ENCODE peak calls at places on chromosomes 5 and 9, in six cellular contexts. K is hypothalamus, F is kidney epithelial cell, M is NCI-H345, G is neural crest cell, W is hepatic stellate cell. D is an unnamed sample.

GRCh38 chr9:23829580-23830458 is 3.8 kb upstream of the ELAVL2 start:
- DNase-seq in K (no peak), G (peak), W (no peak), F (peak), M (no peak), D (no peak)

GRCh38 chr5:149063017-149063687 is at the start of gene SH3TC2:
- DNase-seq in M (no peak), K (peak), W (peak), F (no peak), G (peak), D (no peak)

GRCh38 chr5:152736906-152737305 is 331.8 kb upstream of the NMUR2 start:
- DNase-seq in G (no peak), K (no peak), W (no peak), F (no peak), M (no peak), D (no peak)

GRCh38 chr5:76014005-76014404 is 69.2 kb upstream of the SV2C start:
- DNase-seq in W (no peak), K (no peak), F (no peak), M (no peak), G (no peak), D (no peak)

GRCh38 chr9:125146247-125146646 is 2.9 kb upstream of the SCAI start:
- DNase-seq in M (no peak), W (peak), K (no peak), G (no peak), F (no peak), D (no peak)

GRCh38 chr9:74838351-74838750 is 49.4 kb downstream of the TRPM6 start:
- DNase-seq in M (no peak), F (no peak), W (no peak), K (no peak), G (no peak), D (no peak)

GRCh38 chr9:14843163-14843562 is 67.1 kb downstream of the FREM1 start:
- DNase-seq in G (no peak), W (no peak), K (no peak), M (no peak), F (no peak), D (no peak)

GRCh38 chr9:115016369-115016768 is 86.0 kb upstream of the TNFSF8 start:
- DNase-seq in F (no peak), K (no peak), W (no peak), G (no peak), M (no peak), D (no peak)

GRCh38 chr9:112032009-112032408 is 135.4 kb downstream of the UGCG start:
- DNase-seq in G (no peak), F (no peak), K (no peak), M (no peak), W (no peak), D (no peak)

GRCh38 chr5:21806943-21807342 is 1046.2 kb downstream of the CDH12 start:
- DNase-seq in K (no peak), W (no peak), M (no peak), G (no peak), F (no peak), D (no peak)

GRCh38 chr9:116471943-116472506 is 215.1 kb upstream of the TRIM32 start:
- DNase-seq in F (no peak), W (no peak), G (no peak), K (no peak), M (no peak), D (no peak)

GRCh38 chr5:67409342-67409741 is 212.7 kb upstream of the CD180 start:
- DNase-seq in W (no peak), K (no peak), M (no peak), F (no peak), G (no peak), D (no peak)

GRCh38 chr9:72462340-72462739 is 59.1 kb upstream of the TMC1 start:
- DNase-seq in K (no peak), W (peak), G (no peak), M (no peak), F (no peak), D (no peak)

GRCh38 chr5:89343666-89344065 is 460.7 kb upstream of the MEF2C start:
- DNase-seq in K (no peak), M (peak), G (no peak), W (no peak), F (no peak), D (peak)

GRCh38 chr5:137516251-137516797 is 17.2 kb upstream of the SPOCK1 start:
- DNase-seq in W (no peak), K (no peak), G (no peak), F (no peak), M (no peak), D (peak)

GRCh38 chr5:35404701-35405100 is 174.4 kb upstream of the PRLR start:
- DNase-seq in F (no peak), K (no peak), W (no peak), G (no peak), M (no peak), D (no peak)

GRCh38 chr9:33159058-33159759 is 7.9 kb downstream of the B4GALT1 start:
- DNase-seq in W (no peak), K (peak), M (no peak), F (no peak), G (no peak), D (no peak)